ENCODE peak calls at places on chromosomes 12 and 14, in eight cellular contexts. One of them, this sample, is unnamed.

GRCh38 chr12:57069522-57069921 is 9.1 kb downstream of the NEMP1 start:
- DNase-seq in coronary artery: peak
- DNase-seq in HCT116: peak
- DNase-seq in effector memory CD4-positive, alpha-beta T cell: peak
- DNase-seq in mesendoderm: peak
- DNase-seq in neural progenitor cell: peak
- DNase-seq in left ventricle myocardium inferior: no peak
- DNase-seq in substantia nigra: peak
- DNase-seq in this sample: peak

GRCh38 chr12:26097046-26097878 is 27.6 kb downstream of the BHLHE41 start:
- DNase-seq in neural progenitor cell: peak
- DNase-seq in effector memory CD4-positive, alpha-beta T cell: peak
- DNase-seq in coronary artery: no peak
- DNase-seq in mesendoderm: peak
- DNase-seq in HCT116: peak
- DNase-seq in substantia nigra: peak
- DNase-seq in left ventricle myocardium inferior: peak
- DNase-seq in this sample: peak

GRCh38 chr14:48584031-48584430 is 908.6 kb upstream of the MDGA2 start:
- DNase-seq in substantia nigra: no peak
- DNase-seq in left ventricle myocardium inferior: no peak
- DNase-seq in coronary artery: no peak
- DNase-seq in effector memory CD4-positive, alpha-beta T cell: no peak
- DNase-seq in mesendoderm: no peak
- DNase-seq in neural progenitor cell: no peak
- DNase-seq in HCT116: no peak
- DNase-seq in this sample: peak

GRCh38 chr12:6072302-6072752 is 52.1 kb downstream of the VWF start:
- DNase-seq in effector memory CD4-positive, alpha-beta T cell: no peak
- DNase-seq in mesendoderm: no peak
- DNase-seq in left ventricle myocardium inferior: no peak
- DNase-seq in coronary artery: no peak
- DNase-seq in substantia nigra: no peak
- DNase-seq in HCT116: no peak
- DNase-seq in neural progenitor cell: no peak
- DNase-seq in this sample: peak

GRCh38 chr14:79279645-79280399 is 931.5 kb downstream of the DIO2 start:
- DNase-seq in coronary artery: no peak
- DNase-seq in mesendoderm: peak
- DNase-seq in neural progenitor cell: peak
- DNase-seq in left ventricle myocardium inferior: no peak
- DNase-seq in substantia nigra: no peak
- DNase-seq in effector memory CD4-positive, alpha-beta T cell: no peak
- DNase-seq in HCT116: no peak
- DNase-seq in this sample: peak

GRCh38 chr12:67540920-67541624 is 107.5 kb upstream of the DYRK2 start:
- DNase-seq in substantia nigra: no peak
- DNase-seq in left ventricle myocardium inferior: no peak
- DNase-seq in HCT116: no peak
- DNase-seq in effector memory CD4-positive, alpha-beta T cell: no peak
- DNase-seq in mesendoderm: no peak
- DNase-seq in neural progenitor cell: no peak
- DNase-seq in coronary artery: no peak
- DNase-seq in this sample: peak

GRCh38 chr12:128259556-128260070 is 7.4 kb upstream of the TMEM132C start:
- DNase-seq in neural progenitor cell: peak
- DNase-seq in mesendoderm: peak
- DNase-seq in coronary artery: no peak
- DNase-seq in substantia nigra: no peak
- DNase-seq in left ventricle myocardium inferior: no peak
- DNase-seq in effector memory CD4-positive, alpha-beta T cell: no peak
- DNase-seq in HCT116: no peak
- DNase-seq in this sample: peak

GRCh38 chr12:116708826-116709756 is 28.8 kb downstream of the SPRING1 start:
- DNase-seq in left ventricle myocardium inferior: peak
- DNase-seq in mesendoderm: peak
- DNase-seq in substantia nigra: peak
- DNase-seq in effector memory CD4-positive, alpha-beta T cell: peak
- DNase-seq in HCT116: peak
- DNase-seq in coronary artery: no peak
- DNase-seq in neural progenitor cell: peak
- DNase-seq in this sample: peak

GRCh38 chr14:104520620-104521410 is 58.7 kb upstream of the C14orf180 start:
- DNase-seq in coronary artery: peak
- DNase-seq in effector memory CD4-positive, alpha-beta T cell: no peak
- DNase-seq in HCT116: no peak
- DNase-seq in substantia nigra: no peak
- DNase-seq in mesendoderm: no peak
- DNase-seq in neural progenitor cell: no peak
- DNase-seq in left ventricle myocardium inferior: no peak
- DNase-seq in this sample: no peak

GRCh38 chr14:80446356-80446755 is 235.1 kb upstream of the DIO2 start:
- DNase-seq in substantia nigra: no peak
- DNase-seq in coronary artery: no peak
- DNase-seq in left ventricle myocardium inferior: no peak
- DNase-seq in effector memory CD4-positive, alpha-beta T cell: no peak
- DNase-seq in neural progenitor cell: no peak
- DNase-seq in HCT116: no peak
- DNase-seq in mesendoderm: no peak
- DNase-seq in this sample: peak

GRCh38 chr14:77212933-77213656 is 31.5 kb downstream of the TMEM63C start:
- DNase-seq in left ventricle myocardium inferior: no peak
- DNase-seq in neural progenitor cell: peak
- DNase-seq in mesendoderm: peak
- DNase-seq in coronary artery: no peak
- DNase-seq in effector memory CD4-positive, alpha-beta T cell: no peak
- DNase-seq in HCT116: peak
- DNase-seq in substantia nigra: no peak
- DNase-seq in this sample: peak

GRCh38 chr12:116466536-116466935 is 92.6 kb upstream of the MAP1LC3B2 start:
- DNase-seq in coronary artery: no peak
- DNase-seq in neural progenitor cell: no peak
- DNase-seq in substantia nigra: no peak
- DNase-seq in effector memory CD4-positive, alpha-beta T cell: no peak
- DNase-seq in HCT116: no peak
- DNase-seq in mesendoderm: no peak
- DNase-seq in left ventricle myocardium inferior: no peak
- DNase-seq in this sample: no peak

GRCh38 chr12:39902823-39903222 is 203.1 kb downstream of the SLC2A13 start:
- DNase-seq in mesendoderm: no peak
- DNase-seq in HCT116: peak
- DNase-seq in left ventricle myocardium inferior: no peak
- DNase-seq in substantia nigra: no peak
- DNase-seq in neural progenitor cell: no peak
- DNase-seq in effector memory CD4-positive, alpha-beta T cell: no peak
- DNase-seq in coronary artery: no peak
- DNase-seq in this sample: peak

GRCh38 chr14:55957950-55958349 is 160.3 kb upstream of the PELI2 start:
- DNase-seq in coronary artery: no peak
- DNase-seq in mesendoderm: peak
- DNase-seq in left ventricle myocardium inferior: no peak
- DNase-seq in neural progenitor cell: peak
- DNase-seq in effector memory CD4-positive, alpha-beta T cell: no peak
- DNase-seq in HCT116: no peak
- DNase-seq in substantia nigra: no peak
- DNase-seq in this sample: no peak
- H3K27ac ChIP-seq in coronary artery: no peak
- H3K27ac ChIP-seq in mesendoderm: no peak
- H3K27ac ChIP-seq in left ventricle myocardium inferior: no peak
- H3K27ac ChIP-seq in neural progenitor cell: no peak
- H3K27ac ChIP-seq in effector memory CD4-positive, alpha-beta T cell: no peak
- H3K27ac ChIP-seq in HCT116: no peak
- H3K27ac ChIP-seq in substantia nigra: no peak
- H3K27ac ChIP-seq in this sample: no peak

DNA sequence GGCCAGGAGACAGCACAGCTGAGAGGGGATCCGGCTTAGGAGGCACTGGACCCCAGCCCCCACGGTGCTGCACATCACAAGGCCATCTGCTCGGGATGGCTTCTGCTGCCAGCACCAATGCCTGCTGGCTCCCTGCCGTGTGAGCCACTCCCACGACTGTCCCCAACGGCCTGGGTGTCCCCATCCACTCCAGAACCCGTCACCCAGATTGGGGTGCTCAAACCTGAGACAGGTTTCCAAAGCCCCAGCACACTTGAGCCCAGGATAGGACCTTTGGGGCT is 102.4 kb downstream of the RFLNA start:
- DNase-seq in neural progenitor cell: no peak
- DNase-seq in mesendoderm: no peak
- DNase-seq in HCT116: no peak
- DNase-seq in left ventricle myocardium inferior: no peak
- DNase-seq in coronary artery: no peak
- DNase-seq in effector memory CD4-positive, alpha-beta T cell: no peak
- DNase-seq in substantia nigra: no peak
- DNase-seq in this sample: no peak
- H3K27ac ChIP-seq in neural progenitor cell: no peak
- H3K27ac ChIP-seq in mesendoderm: no peak
- H3K27ac ChIP-seq in HCT116: no peak
- H3K27ac ChIP-seq in left ventricle myocardium inferior: peak
- H3K27ac ChIP-seq in coronary artery: peak
- H3K27ac ChIP-seq in effector memory CD4-positive, alpha-beta T cell: no peak
- H3K27ac ChIP-seq in substantia nigra: peak
- H3K27ac ChIP-seq in this sample: no peak

GRCh38 chr14:36666416-36667206 is 5.0 kb downstream of the PAX9 start:
- DNase-seq in neural progenitor cell: peak
- DNase-seq in effector memory CD4-positive, alpha-beta T cell: no peak
- DNase-seq in HCT116: no peak
- DNase-seq in substantia nigra: no peak
- DNase-seq in left ventricle myocardium inferior: no peak
- DNase-seq in coronary artery: no peak
- DNase-seq in mesendoderm: peak
- DNase-seq in this sample: no peak
- H3K27ac ChIP-seq in neural progenitor cell: no peak
- H3K27ac ChIP-seq in effector memory CD4-positive, alpha-beta T cell: no peak
- H3K27ac ChIP-seq in HCT116: no peak
- H3K27ac ChIP-seq in substantia nigra: no peak
- H3K27ac ChIP-seq in left ventricle myocardium inferior: no peak
- H3K27ac ChIP-seq in coronary artery: no peak
- H3K27ac ChIP-seq in mesendoderm: no peak
- H3K27ac ChIP-seq in this sample: no peak

GRCh38 chr12:2732290-2732689 is 62.5 kb upstream of the FKBP4 start:
- DNase-seq in mesendoderm: no peak
- DNase-seq in left ventricle myocardium inferior: no peak
- DNase-seq in neural progenitor cell: no peak
- DNase-seq in effector memory CD4-positive, alpha-beta T cell: no peak
- DNase-seq in substantia nigra: no peak
- DNase-seq in coronary artery: no peak
- DNase-seq in HCT116: no peak
- DNase-seq in this sample: no peak

GRCh38 chr12:2739069-2739468 is 55.7 kb upstream of the FKBP4 start:
- DNase-seq in left ventricle myocardium inferior: no peak
- DNase-seq in coronary artery: no peak
- DNase-seq in effector memory CD4-positive, alpha-beta T cell: no peak
- DNase-seq in mesendoderm: no peak
- DNase-seq in neural progenitor cell: no peak
- DNase-seq in HCT116: no peak
- DNase-seq in substantia nigra: no peak
- DNase-seq in this sample: no peak

GRCh38 chr12:2737656-2738241 is 57.0 kb upstream of the FKBP4 start:
- DNase-seq in coronary artery: no peak
- DNase-seq in HCT116: no peak
- DNase-seq in effector memory CD4-positive, alpha-beta T cell: no peak
- DNase-seq in neural progenitor cell: no peak
- DNase-seq in left ventricle myocardium inferior: no peak
- DNase-seq in substantia nigra: no peak
- DNase-seq in mesendoderm: no peak
- DNase-seq in this sample: no peak

GRCh38 chr12:2733493-2734252 is 61.1 kb upstream of the FKBP4 start:
- DNase-seq in HCT116: no peak
- DNase-seq in neural progenitor cell: peak
- DNase-seq in effector memory CD4-positive, alpha-beta T cell: no peak
- DNase-seq in left ventricle myocardium inferior: no peak
- DNase-seq in coronary artery: no peak
- DNase-seq in substantia nigra: no peak
- DNase-seq in mesendoderm: no peak
- DNase-seq in this sample: no peak
- H3K27ac ChIP-seq in HCT116: no peak
- H3K27ac ChIP-seq in neural progenitor cell: no peak
- H3K27ac ChIP-seq in effector memory CD4-positive, alpha-beta T cell: no peak
- H3K27ac ChIP-seq in left ventricle myocardium inferior: no peak
- H3K27ac ChIP-seq in coronary artery: no peak
- H3K27ac ChIP-seq in substantia nigra: no peak
- H3K27ac ChIP-seq in mesendoderm: no peak
- H3K27ac ChIP-seq in this sample: no peak

GRCh38 chr14:55125403-55125802 is 3.6 kb upstream of the LGALS3 start:
- DNase-seq in effector memory CD4-positive, alpha-beta T cell: no peak
- DNase-seq in mesendoderm: no peak
- DNase-seq in HCT116: no peak
- DNase-seq in substantia nigra: no peak
- DNase-seq in coronary artery: no peak
- DNase-seq in neural progenitor cell: no peak
- DNase-seq in left ventricle myocardium inferior: no peak
- DNase-seq in this sample: no peak
- H3K27ac ChIP-seq in effector memory CD4-positive, alpha-beta T cell: no peak
- H3K27ac ChIP-seq in mesendoderm: no peak
- H3K27ac ChIP-seq in HCT116: no peak
- H3K27ac ChIP-seq in substantia nigra: no peak
- H3K27ac ChIP-seq in coronary artery: peak
- H3K27ac ChIP-seq in neural progenitor cell: no peak
- H3K27ac ChIP-seq in left ventricle myocardium inferior: peak
- H3K27ac ChIP-seq in this sample: no peak

GRCh38 chr14:92660571-92660970 is 87.9 kb downstream of the LGMN start:
- DNase-seq in coronary artery: no peak
- DNase-seq in mesendoderm: no peak
- DNase-seq in left ventricle myocardium inferior: no peak
- DNase-seq in HCT116: no peak
- DNase-seq in substantia nigra: no peak
- DNase-seq in neural progenitor cell: no peak
- DNase-seq in effector memory CD4-positive, alpha-beta T cell: no peak
- DNase-seq in this sample: no peak
- H3K27ac ChIP-seq in coronary artery: peak
- H3K27ac ChIP-seq in mesendoderm: no peak
- H3K27ac ChIP-seq in left ventricle myocardium inferior: peak
- H3K27ac ChIP-seq in HCT116: no peak
- H3K27ac ChIP-seq in substantia nigra: peak
- H3K27ac ChIP-seq in neural progenitor cell: no peak
- H3K27ac ChIP-seq in effector memory CD4-positive, alpha-beta T cell: no peak
- H3K27ac ChIP-seq in this sample: no peak

This sample was measured in GM23248.